ENCODE peak calls at places on chromosome 16, in eight cellular contexts. E is adrenal gland, M is GM12865, P is NB4, H is HFF-Myc, Q is fibroblast of mammary gland, A is astrocyte of the spinal cord, I is lower lobe of right lung. O is an unnamed sample.

GRCh38 chr16:2953706-2954105 is 10.4 kb upstream of the KREMEN2 start:
- DNase-seq in P (no peak), I (no peak), Q (no peak), H (no peak), M (no peak), E (no peak), A (no peak), O (no peak)

GRCh38 chr16:87945351-87946042 is 5.7 kb upstream of the BANP start:
- DNase-seq in E (peak; percentile 95), Q (peak; percentile 87), H (no peak), I (peak; percentile 85), A (peak; percentile 88), P (no peak), M (no peak), O (peak; percentile 84)

GRCh38 chr16:84559311-84559932 is 55.0 kb upstream of the MEAK7 start:
- DNase-seq in Q (no peak), E (no peak), P (no peak), I (no peak), H (no peak), A (no peak), M (no peak), O (no peak)

GRCh38 chr16:88468289-88469129 is 15.4 kb downstream of the ZFPM1 start:
- DNase-seq in A (no peak), P (peak; percentile 87), H (peak; percentile 21), M (peak; percentile 24), Q (peak; percentile 31), E (no peak), I (no peak), O (no peak)

GRCh38 chr16:28879261-28879840 is 1.1 kb downstream of the ATP2A1 start:
- DNase-seq in A (no peak), E (no peak), H (no peak), P (no peak), M (no peak), Q (no peak), I (no peak), O (no peak)

GRCh38 chr16:1998360-1998835 is 8.6 kb downstream of the SYNGR3 start:
- DNase-seq in H (no peak), M (no peak), A (no peak), E (no peak), P (no peak), Q (no peak), I (peak; percentile 41), O (peak; percentile 10)

GRCh38 chr16:70419384-70420327 is 19.2 kb downstream of the ST3GAL2 start:
- DNase-seq in M (no peak), P (no peak), H (no peak), A (no peak), I (no peak), Q (no peak), E (no peak), O (no peak)

GRCh38 chr16:88532434-88533241 is 37.6 kb upstream of the ZC3H18 start:
- DNase-seq in A (no peak), P (peak; percentile 44), Q (no peak), I (peak; percentile 46), M (no peak), E (no peak), H (no peak), O (peak; percentile 47)

GRCh38 chr16:10111156-10111761 is 71.0 kb downstream of the GRIN2A start:
- DNase-seq in M (no peak), A (no peak), E (no peak), I (no peak), P (no peak), Q (no peak), H (no peak), O (no peak)

GRCh38 chr16:20385844-20386832 is 18.4 kb downstream of the PDILT start:
- DNase-seq in I (peak; percentile 63), M (peak; percentile 54), A (peak; percentile 8), H (peak; percentile 16), E (peak; percentile 84), Q (peak; percentile 41), P (peak; percentile 47), O (peak; percentile 91)
- H3K4me3 ChIP-seq in I (no peak overlapping the region), M (no peak overlapping the region), A (no peak overlapping the region), H (no peak overlapping the region), E (no peak overlapping the region), Q (no peak overlapping the region), P (no peak overlapping the region), O (peak overlapping the region; percentile 8)

GRCh38 chr16:86521236-86522197 is 11.2 kb downstream of the FOXF1 start:
- DNase-seq in A (no peak), M (no peak), H (no peak), I (peak; percentile 28), Q (no peak), E (no peak), P (peak; percentile 74), O (no peak)

GRCh38 chr16:86519007-86519648 is 8.8 kb downstream of the FOXF1 start:
- DNase-seq in H (no peak), E (no peak), I (no peak), Q (no peak), A (no peak), M (no peak), P (no peak), O (no peak)

GRCh38 chr16:86519649-86520316 is 9.5 kb downstream of the FOXF1 start:
- DNase-seq in P (peak; percentile 72), H (no peak), A (peak; percentile 53), M (peak; percentile 62), I (peak; percentile 73), Q (peak; percentile 57), E (peak; percentile 73), O (no peak)

GRCh38 chr16:86522639-86523038 is 12.3 kb downstream of the FOXF1 start:
- DNase-seq in Q (no peak), M (no peak), I (no peak), H (no peak), A (no peak), P (no peak), E (no peak), O (no peak)

DNA sequence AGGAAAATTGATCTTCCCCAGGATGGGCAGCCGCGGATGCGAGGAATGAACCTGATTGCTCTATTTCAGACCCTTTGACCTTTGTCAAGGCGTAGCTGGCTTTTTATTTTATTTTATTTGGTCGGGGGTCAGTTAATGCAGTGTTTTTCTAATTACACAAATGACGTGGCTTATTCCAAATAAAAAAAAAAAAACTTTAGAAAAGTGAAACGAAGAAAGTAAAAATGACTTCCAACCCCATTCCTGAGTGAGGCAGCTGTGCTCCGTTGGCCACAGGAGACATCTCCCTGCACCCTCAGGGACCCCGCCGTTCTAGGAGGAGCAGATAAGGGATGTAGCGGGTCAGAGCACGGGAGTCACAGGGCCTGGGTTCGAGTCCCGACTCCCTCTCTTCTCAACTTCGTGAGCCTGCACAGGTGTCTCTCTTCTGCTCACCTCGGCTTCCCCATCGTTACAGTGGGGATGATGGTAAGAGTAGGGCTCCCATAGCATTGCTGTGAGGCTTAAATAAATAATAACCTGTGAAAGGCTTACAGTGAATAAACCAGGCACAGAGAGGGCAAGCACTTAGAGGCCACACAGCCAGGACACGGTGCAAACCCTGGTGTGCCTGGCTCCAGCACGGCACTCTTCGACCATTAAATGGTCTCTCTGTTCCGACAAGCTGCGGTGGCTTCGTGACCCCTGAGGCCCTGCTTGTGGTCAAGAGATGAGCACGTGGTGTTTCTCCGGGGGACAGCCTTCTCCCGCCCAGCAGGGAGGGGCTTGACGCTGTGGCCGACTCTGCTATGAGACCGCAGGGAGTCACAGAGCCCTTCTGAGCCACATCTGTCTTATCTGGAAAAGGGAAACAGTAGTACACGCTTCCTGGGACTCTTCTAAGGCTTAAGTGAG is 10.2 kb downstream of the FOXF1 start:
- DNase-seq in E (no peak), H (no peak), Q (no peak), P (peak; percentile 86), I (peak; percentile 36), A (no peak), M (no peak), O (no peak)
- TF ChIP-seq CTCF in E (no peak), H (no peak), Q (no peak), P (no peak), I (no peak), A (no peak), M (no peak), O (no peak)

DNA sequence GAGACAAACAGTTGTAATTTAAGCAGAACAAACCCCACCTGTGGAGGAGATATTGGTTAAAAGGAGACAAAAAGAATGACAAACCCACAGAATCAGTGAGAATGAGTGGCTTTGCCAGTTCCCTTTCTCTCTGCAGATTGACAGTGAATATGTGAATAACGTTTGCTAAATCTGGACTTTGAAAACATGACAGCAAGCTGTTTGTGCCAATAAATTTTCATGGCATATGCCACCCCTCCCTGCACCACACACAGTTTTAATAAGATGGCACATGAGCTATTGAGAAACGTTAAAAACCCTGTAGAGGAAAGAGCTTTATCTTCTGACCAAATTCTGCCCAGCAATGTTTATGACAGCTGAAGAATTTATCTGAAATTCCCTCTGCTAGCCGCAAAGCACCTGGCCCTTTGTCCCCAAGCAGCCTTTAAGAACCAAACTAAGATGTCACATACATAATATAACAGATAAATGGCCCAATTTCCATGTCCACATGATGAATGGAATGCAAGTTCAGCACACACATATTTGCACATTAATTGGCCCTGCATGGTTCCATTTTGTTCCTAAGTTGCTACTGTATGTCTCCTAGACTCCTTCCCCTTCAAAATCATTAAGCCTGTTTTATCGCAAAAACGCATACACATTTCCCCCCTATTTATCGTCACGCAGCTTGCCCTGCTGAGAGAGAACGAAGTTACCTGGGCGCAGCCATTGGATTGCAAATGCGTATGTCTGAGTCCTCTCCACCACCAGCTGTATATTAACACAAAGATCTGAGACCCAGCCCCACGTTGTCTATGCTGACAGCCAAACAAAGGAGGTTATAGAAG is 773.5 kb upstream of the EEF2KMT start:
- DNase-seq in P (no peak), M (no peak), H (no peak), I (no peak), Q (no peak), A (no peak), E (no peak), O (no peak)
- H3K4me3 ChIP-seq in P (no peak overlapping the region), M (no peak overlapping the region), H (no peak overlapping the region), I (no peak overlapping the region), Q (no peak overlapping the region), A (no peak overlapping the region), E (no peak overlapping the region), O (no peak overlapping the region)

GRCh38 chr16:27863377-27863776 is 200.1 kb downstream of the GSG1L start:
- DNase-seq in E (no peak), Q (no peak), I (no peak), P (no peak), M (no peak), H (no peak), A (no peak), O (no peak)

GRCh38 chr16:27860091-27860490 is 203.4 kb downstream of the GSG1L start:
- DNase-seq in P (no peak), M (no peak), A (no peak), E (no peak), Q (no peak), I (no peak), H (no peak), O (no peak)

GRCh38 chr16:27853651-27854050 is 209.9 kb downstream of the GSG1L start:
- DNase-seq in M (no peak), H (no peak), A (no peak), P (no peak), E (no peak), Q (no peak), I (no peak), O (no peak)

GRCh38 chr16:27862953-27863352 is 200.6 kb downstream of the GSG1L start:
- DNase-seq in I (no peak), P (no peak), E (no peak), Q (no peak), A (no peak), H (no peak), M (no peak), O (no peak)

DNA sequence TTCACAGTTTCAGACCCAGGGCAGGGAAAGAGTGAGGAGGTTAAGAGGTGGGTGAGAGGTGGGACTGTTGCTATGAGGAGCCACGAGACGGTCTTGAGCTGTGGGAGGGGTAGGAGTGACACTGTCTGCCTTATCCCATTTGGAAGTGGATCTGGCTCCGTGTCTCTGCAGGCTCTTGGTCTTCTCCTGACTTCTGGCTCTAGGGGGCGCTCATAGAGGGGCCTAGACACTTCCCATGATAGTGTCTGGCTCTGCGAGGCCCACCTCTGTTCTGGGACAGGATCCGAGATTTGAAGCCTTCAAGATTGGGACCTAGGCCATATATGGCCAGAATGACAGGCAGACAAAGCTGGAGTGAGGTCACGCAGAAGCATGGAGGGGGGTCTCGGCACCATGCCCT is 204.5 kb downstream of the GSG1L start:
- DNase-seq in I (no peak), A (no peak), H (no peak), Q (no peak), M (no peak), E (no peak), P (peak; percentile 18), O (no peak)
- TF ChIP-seq CTCF in I (no peak), A (no peak), H (peak; percentile 34), Q (no peak), M (peak; percentile 28), E (no peak), P (peak; percentile 32), O (no peak)